ENCODE peak calls at places on chromosomes 3 and 15, in five cellular contexts. Z is IMR-90, U is endodermal cell, P is GM23248, K is cardiac muscle cell. E is an unnamed sample. For H3K4me1, the result is how much of the 10 kb centered on the place peaks cover.

GRCh38 chr15:81315452-81316203 is 8.3 kb downstream of the STARD5 start:
- DNase-seq in U (no peak), K (no peak), P (no peak), Z (no peak), E (no peak)

GRCh38 chr3:184742676-184743135 is 30.8 kb upstream of the MAGEF1 start:
- DNase-seq in K (no peak), Z (no peak), P (no peak), U (peak), E (no peak)

GRCh38 chr15:54518145-54518941 is 540.1 kb downstream of the UNC13C start:
- DNase-seq in P (no peak), U (no peak), K (no peak), Z (no peak), E (no peak)

GRCh38 chr3:13570391-13571194 is 21.7 kb downstream of the FBLN2 start:
- DNase-seq in P (no peak), U (peak), Z (no peak), K (no peak), E (no peak)

GRCh38 chr3:156353535-156353934 is 201.4 kb downstream of the SSR3 start:
- DNase-seq in P (peak), K (peak), U (no peak), Z (no peak), E (no peak)

GRCh38 chr3:177835008-177835407 is 637.7 kb upstream of the TBL1XR1 start:
- DNase-seq in U (peak), P (peak), Z (peak), K (peak), E (no peak)

GRCh38 chr15:68819451-68820204 is 1.1 kb downstream of the ANP32A start:
- DNase-seq in Z (peak), K (peak), U (peak), P (peak), E (peak)

GRCh38 chr3:193132247-193132646 is 108.8 kb upstream of the PLAAT1 start:
- DNase-seq in U (no peak), Z (no peak), K (no peak), P (peak), E (no peak)

GRCh38 chr3:126295407-126295939 is 61.7 kb downstream of the KLF15 start:
- DNase-seq in U (no peak), P (no peak), K (no peak), Z (no peak), E (no peak)

DNA sequence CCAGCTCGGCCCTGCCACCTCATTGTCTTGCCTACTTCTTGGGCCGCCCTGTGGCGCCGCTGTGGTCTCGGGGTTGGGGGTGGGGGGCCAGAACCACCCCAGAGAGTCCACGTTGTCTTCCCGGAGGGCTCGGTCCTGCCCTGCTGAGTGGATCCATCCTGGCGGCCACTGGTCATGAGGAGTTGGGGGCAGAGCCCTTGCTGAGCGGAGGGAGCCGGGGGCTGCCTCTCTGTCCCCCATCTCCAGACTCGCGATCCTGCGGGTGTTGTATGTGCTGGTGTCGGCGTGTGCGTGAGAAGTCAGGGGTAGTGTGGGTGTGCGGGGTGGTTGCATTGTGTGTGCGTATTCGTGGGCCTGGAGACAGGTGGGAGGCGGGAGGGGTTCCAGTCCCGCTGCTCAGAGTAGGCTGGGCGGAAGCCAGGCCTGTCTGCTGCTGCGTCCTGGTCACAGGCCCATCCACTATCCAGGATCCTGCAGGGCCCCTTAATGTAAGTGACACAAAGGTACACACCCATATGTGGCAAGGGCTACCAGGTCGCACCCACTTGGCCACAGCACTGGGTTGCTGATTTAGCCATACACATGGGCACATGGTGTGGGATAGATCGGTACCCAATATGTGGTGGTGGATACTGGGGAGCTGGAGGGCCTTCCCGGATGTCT is 30.7 kb downstream of the NBEAL2 start:
- DNase-seq in K (no peak), Z (no peak), U (peak), P (no peak), E (no peak)
- H3K4me1 ChIP-seq in K (under half), Z (under half), U (under half), P (under half), E (under half)

GRCh38 chr3:158762701-158763100 is 30.4 kb upstream of the RARRES1 start:
- DNase-seq in U (no peak), Z (no peak), P (no peak), K (no peak), E (no peak)

GRCh38 chr3:158761350-158761749 is 29.1 kb upstream of the RARRES1 start:
- DNase-seq in U (no peak), Z (no peak), K (no peak), P (no peak), E (no peak)

GRCh38 chr3:158766364-158766763 is 34.1 kb upstream of the RARRES1 start:
- DNase-seq in Z (no peak), P (no peak), K (no peak), U (no peak), E (no peak)

GRCh38 chr3:158765518-158766205 is 33.4 kb upstream of the RARRES1 start:
- DNase-seq in U (no peak), K (peak), P (no peak), Z (peak), E (no peak)

GRCh38 chr3:158763421-158763820 is 31.2 kb upstream of the RARRES1 start:
- DNase-seq in K (no peak), U (no peak), Z (no peak), P (no peak), E (no peak)
- H3K4me1 ChIP-seq in K (under half), U (under half), Z (under half), P (under half), E (under half)

DNA sequence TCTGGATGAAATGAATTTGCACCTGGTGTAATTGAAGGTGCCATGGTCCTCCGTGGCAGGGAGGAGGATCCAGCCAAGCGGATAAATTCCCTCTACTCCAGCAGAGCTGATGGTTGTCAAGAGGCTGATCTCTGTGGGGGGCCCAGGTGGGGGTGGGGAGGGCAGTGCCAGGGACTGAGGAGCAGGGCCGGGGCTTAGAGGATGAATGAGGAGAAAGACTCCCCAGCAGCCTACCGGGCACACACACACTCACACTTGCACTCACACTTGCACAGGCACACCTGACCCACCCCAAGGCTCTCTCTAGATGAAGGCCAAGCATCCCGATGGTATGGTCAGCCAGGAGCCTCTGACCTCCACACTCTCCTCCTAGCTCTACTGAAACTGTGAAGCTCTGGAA is 131.3 kb upstream of the PRR20G start:
- DNase-seq in Z (no peak), U (peak), P (no peak), K (no peak), E (no peak)
- H3K4me1 ChIP-seq in Z (under half), U (under half), P (under half), K (under half), E (under half)

GRCh38 chr3:10419637-10420232 is 85.7 kb downstream of the ATP2B2 start:
- DNase-seq in Z (peak), K (no peak), P (no peak), U (no peak), E (no peak)

GRCh38 chr3:10426346-10427233 is 78.8 kb downstream of the ATP2B2 start:
- DNase-seq in Z (peak), K (no peak), P (no peak), U (no peak), E (no peak)

GRCh38 chr3:10420745-10421475 is 84.5 kb downstream of the ATP2B2 start:
- DNase-seq in U (no peak), P (no peak), Z (no peak), K (no peak), E (no peak)

GRCh38 chr3:10421996-10422395 is 83.4 kb downstream of the ATP2B2 start:
- DNase-seq in Z (no peak), P (no peak), K (no peak), U (no peak), E (no peak)

GRCh38 chr3:10423171-10423882 is 82.1 kb downstream of the ATP2B2 start:
- DNase-seq in P (no peak), Z (no peak), K (no peak), U (peak), E (peak)
- H3K4me1 ChIP-seq in P (under half), Z (under half), K (under half), U (under half), E (under half)

DNA sequence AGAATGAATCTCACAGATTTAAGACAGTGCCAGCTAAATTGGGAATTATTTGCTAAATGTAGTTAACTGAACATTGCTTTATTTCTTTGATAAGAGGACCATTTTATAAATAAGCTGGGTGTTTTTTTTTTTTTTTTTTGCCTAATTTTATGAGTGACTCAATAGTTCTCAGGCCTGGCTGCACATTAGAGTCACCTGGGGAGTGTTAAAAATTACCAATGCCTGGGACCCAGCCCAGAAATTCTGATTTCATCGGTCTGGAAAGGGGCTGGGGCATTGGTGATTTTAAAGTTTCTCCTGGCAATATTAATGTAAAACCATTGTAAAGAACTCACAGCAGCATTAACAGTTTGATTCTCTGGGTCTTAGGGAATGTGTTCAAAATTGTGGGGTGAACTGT is 51.2 kb upstream of the PHLDB2 start:
- DNase-seq in P (no peak), Z (no peak), K (no peak), U (no peak), E (no peak)
- H3K4me1 ChIP-seq in P (half or more), Z (under half), K (under half), U (under half), E (under half)

DNA sequence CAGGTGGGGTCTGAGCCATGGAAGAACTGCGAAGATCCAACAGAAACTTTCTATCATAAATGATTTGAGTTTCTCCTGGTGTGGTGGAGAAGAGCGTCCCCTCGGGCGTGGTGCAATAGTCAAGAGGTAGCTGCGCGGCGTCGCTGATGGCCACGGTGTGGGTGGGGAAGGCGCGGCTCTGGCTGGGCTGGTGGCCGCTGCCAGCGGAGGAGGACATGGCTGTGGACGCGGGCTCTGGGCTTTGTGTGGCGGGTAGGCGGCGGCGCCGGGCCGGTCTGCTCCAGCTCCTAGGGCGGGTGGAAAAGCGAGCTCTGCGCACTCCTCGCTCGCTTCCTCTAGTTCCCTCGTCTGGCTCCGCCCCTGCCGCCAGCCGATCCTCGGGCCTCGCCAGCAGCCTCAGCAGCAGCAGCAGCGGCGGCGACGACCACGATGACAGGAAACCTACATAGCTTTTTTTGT is 5.9 kb downstream of the STARD9 start:
- DNase-seq in K (peak), U (peak), P (peak), Z (peak), E (peak)
- H3K4me1 ChIP-seq in K (under half), U (under half), P (under half), Z (under half), E (under half)

E was measured in GM23338.